ENCODE peak calls at places on chromosomes 2 and 18, in ten cellular contexts. F, I, Z, A, Q, H, R, J, E and N are unnamed samples.

GRCh38 chr18:76922107-76922506 is 99.8 kb downstream of the ZNF236 start:
- DNase-seq in Q (peak), I (no peak), H (peak), Z (peak), R (peak), J (peak), E (peak), A (peak), F (no peak), N (peak)

GRCh38 chr18:9741821-9742541 is 33.9 kb downstream of the RAB31 start:
- DNase-seq in A (peak), I (no peak), J (peak), E (no peak), F (no peak), Q (no peak), Z (no peak), H (no peak), R (peak), N (no peak)

GRCh38 chr2:231904161-231904611 is 22.0 kb downstream of the NPPC start:
- DNase-seq in Q (no peak), F (no peak), Z (no peak), I (no peak), A (no peak), H (no peak), R (no peak), E (no peak), J (no peak), N (no peak)

GRCh38 chr18:48545690-48546365 is 7.0 kb downstream of the CTIF start:
- DNase-seq in E (peak), Q (peak), H (peak), A (peak), J (peak), Z (no peak), I (peak), R (no peak), F (peak), N (peak)

GRCh38 chr2:109481196-109481555 is 132.6 kb downstream of the SEPTIN10 start:
- DNase-seq in R (no peak), I (no peak), J (no peak), Z (no peak), Q (peak), E (no peak), A (no peak), F (no peak), H (no peak), N (no peak)

GRCh38 chr2:45127321-45127720 is 118.1 kb upstream of the SIX2 start:
- DNase-seq in A (no peak), Z (no peak), H (no peak), I (no peak), Q (no peak), E (no peak), F (no peak), R (no peak), J (no peak), N (no peak)

GRCh38 chr2:174335605-174336402 is 1.1 kb downstream of the SP9 start:
- DNase-seq in E (peak), A (no peak), Q (no peak), R (no peak), I (peak), Z (no peak), F (no peak), J (peak), H (no peak), N (no peak)

GRCh38 chr2:239195318-239195871 is 205.4 kb downstream of the HDAC4 start:
- DNase-seq in F (no peak), A (no peak), H (no peak), I (peak), R (no peak), E (no peak), Q (peak), Z (no peak), J (no peak), N (no peak)

GRCh38 chr2:20214566-20215182 is 10.3 kb downstream of the SDC1 start:
- DNase-seq in J (no peak), I (no peak), R (no peak), Q (no peak), H (no peak), F (no peak), E (no peak), Z (no peak), A (no peak), N (no peak)

GRCh38 chr2:20217041-20217970 is 7.6 kb downstream of the SDC1 start:
- DNase-seq in E (no peak), R (no peak), J (no peak), H (no peak), Q (peak), A (no peak), Z (no peak), I (no peak), F (no peak), N (peak)

GRCh38 chr2:20216130-20217025 is 8.6 kb downstream of the SDC1 start:
- DNase-seq in F (no peak), H (no peak), Z (no peak), R (no peak), E (no peak), A (no peak), J (no peak), Q (no peak), I (no peak), N (no peak)

GRCh38 chr2:20213651-20214565 is 11.0 kb downstream of the SDC1 start:
- DNase-seq in R (peak), I (no peak), Z (no peak), A (no peak), F (no peak), J (no peak), Q (peak), H (no peak), E (no peak), N (peak)

DNA sequence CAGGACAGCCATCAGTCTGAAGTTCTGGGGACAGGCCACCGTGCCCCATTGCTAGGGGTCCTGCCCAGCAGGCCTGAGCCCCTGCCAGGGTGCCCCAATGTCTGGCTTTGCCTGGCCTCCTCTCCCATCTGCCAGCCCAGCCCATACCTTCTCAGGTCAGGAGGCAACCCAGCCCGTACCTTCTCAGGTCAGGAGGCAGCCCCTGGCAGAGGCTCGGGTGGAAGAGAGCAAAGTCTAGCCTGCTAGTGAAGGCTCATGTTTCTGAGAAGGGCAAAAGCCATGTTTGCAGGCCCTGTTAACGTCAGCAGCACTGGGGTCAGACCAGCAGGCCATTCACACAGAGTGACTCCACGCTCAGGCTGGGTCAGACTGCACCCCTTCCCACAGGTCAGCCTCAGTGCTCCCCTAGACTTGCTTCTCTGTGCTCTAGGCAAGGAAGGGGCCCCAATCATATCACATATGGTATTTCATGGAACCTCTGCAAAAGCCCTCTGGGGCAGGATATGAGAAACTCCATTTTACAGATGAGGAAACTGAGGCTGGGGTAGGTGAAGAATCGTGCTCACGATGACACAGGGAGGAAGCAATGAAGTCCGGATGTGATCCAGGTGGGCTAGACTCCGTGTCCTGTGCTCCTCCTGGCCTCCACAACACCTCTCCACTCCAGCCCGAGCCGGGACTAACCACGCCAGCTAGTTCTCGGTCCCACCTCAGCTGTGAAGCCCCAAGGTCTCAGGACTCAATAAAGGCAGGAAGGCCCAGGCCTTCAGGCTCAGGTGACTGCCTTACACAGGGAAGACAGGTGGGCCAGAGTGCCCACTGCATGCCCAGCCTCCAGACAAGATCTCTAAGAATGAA is 9.5 kb downstream of the SDC1 start:
- DNase-seq in H (no peak), R (peak), J (no peak), Q (peak), F (no peak), I (no peak), Z (no peak), A (no peak), E (no peak), N (no peak)
- TF ChIP-seq POLR2A in H (no peak), R (peak), J (no peak), Q (no peak), F (no peak), I (no peak), Z (no peak), A (no peak), E (no peak), N (no peak)

GRCh38 chr2:24117902-24118301 is 5.2 kb downstream of the PFN4 start:
- DNase-seq in E (no peak), Z (no peak), J (no peak), A (no peak), H (no peak), F (no peak), Q (no peak), R (no peak), I (no peak), N (no peak)

GRCh38 chr2:24124003-24124585 is 825 bp downstream of the FAM228B start:
- DNase-seq in A (no peak), I (no peak), F (no peak), J (peak), H (peak), R (no peak), Q (no peak), E (no peak), Z (no peak), N (no peak)

GRCh38 chr2:24122356-24123211 is 550 bp downstream of the PFN4 start:
- DNase-seq in R (no peak), J (peak), E (no peak), Z (no peak), I (no peak), A (no peak), F (no peak), Q (no peak), H (peak), N (no peak)

GRCh38 chr2:24121469-24121868 is 1.7 kb downstream of the PFN4 start:
- DNase-seq in Z (no peak), I (no peak), J (no peak), A (no peak), E (no peak), Q (no peak), F (no peak), H (no peak), R (no peak), N (no peak)

DNA sequence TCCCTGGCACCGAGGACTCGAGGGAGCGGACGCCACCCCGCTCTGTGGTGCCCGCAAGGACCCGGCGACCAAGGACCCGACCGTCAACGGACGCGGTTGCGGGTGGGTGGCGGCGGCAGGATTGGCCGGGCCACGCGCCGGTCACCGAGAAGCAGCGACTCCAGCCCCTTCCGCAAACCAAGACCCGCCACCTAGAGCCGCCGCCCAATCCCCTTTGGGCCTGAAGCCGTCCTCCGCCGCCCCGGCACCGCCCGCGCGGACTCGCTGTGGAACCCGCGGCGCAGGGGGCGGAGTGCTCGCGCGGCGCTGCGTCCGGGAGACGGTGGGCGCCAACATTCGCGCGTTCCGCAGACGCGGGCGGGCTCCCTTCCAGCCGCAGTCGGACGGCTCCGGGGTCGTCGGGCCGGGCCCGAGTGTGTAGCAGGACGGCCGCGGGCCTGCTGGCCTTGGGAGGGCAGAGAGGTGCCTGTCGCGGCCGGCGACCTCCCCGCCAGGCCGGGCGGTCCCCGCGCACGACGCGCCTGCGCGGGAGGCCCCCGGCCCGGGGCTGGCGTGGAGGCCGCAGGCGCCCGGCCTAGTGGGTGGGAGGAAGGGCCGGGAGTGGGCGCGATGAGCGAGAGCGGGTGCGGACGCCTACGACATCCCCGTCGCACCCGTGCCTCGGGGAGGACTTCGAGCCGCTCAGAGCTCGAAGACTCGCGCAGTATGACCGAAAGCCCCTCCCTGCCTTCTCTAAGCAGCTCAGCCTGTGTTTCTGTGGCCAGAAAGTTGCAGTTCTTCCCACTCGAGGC is at the start of the genes FAM228B and PFN4:
- DNase-seq in J (peak), I (peak), Z (peak), E (peak), H (peak), F (peak), R (peak), A (peak), Q (peak), N (peak)
- TF ChIP-seq POLR2A in J (peak), I (no peak), Z (peak), E (peak), H (peak), F (peak), R (peak), A (no peak), Q (no peak), N (peak)

GRCh38 chr18:12377556-12378553 is 828 bp upstream of the AFG3L2 start:
- DNase-seq in E (no peak), Q (no peak), R (no peak), F (no peak), Z (no peak), J (no peak), I (no peak), H (no peak), A (no peak), N (no peak)
- TF ChIP-seq POLR2A in E (peak), Q (no peak), R (peak), F (no peak), Z (no peak), J (peak), I (peak), H (peak), A (peak), N (peak)

GRCh38 chr2:241309684-241310117 is 5.8 kb downstream of the HDLBP start:
- DNase-seq in Q (no peak), R (no peak), I (no peak), E (no peak), A (no peak), Z (no peak), J (no peak), H (peak), F (no peak), N (no peak)
- TF ChIP-seq POLR2A in Q (no peak), R (no peak), I (no peak), E (no peak), A (no peak), Z (no peak), J (no peak), H (no peak), F (no peak), N (no peak)

DNA sequence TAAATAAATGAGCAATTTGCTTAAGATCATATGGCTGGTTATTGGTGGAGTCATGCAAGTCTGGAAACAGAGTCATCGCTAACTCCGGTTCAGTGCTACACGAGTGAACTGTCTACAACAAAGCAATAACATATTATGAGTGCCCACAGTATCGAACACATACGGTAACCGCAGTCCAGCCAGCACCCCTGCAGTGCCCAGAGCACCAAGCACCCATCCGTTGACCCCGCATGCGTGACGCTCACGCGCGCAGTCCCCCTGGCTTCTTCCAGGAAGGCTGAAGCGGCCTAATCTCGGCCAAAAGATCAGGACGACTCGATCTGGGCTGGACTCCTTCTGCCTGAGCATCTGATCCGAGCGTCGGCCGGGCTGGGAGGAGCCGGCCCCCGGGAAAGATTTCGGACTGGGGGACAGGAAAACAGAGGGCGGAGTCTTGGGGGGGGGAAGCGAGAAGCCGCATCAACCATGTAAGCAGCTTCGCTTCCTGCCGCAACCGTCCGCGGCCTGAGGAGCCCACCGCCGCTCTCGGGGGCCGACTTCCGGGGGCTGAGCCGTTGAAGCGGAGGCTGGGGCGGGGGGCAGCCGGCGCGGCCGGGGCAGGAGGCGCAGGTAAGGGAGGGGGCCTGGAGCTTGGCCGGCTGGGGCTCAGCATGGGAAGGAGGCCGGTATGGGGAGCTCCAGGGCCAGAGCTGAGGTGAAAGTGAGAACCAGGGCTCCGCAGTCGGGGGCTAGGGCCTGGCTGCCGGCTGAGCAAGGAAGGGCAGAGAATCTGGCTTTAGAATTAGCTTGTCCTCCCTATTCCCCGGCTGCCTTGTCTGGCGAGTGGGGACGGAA is at the start of gene PIKFYVE:
- DNase-seq in Z (peak), E (peak), R (peak), H (peak), A (peak), J (peak), Q (peak), I (peak), F (peak), N (peak)
- TF ChIP-seq POLR2A in Z (no peak), E (peak), R (peak), H (peak), A (peak), J (peak), Q (no peak), I (peak), F (peak), N (peak)

DNA sequence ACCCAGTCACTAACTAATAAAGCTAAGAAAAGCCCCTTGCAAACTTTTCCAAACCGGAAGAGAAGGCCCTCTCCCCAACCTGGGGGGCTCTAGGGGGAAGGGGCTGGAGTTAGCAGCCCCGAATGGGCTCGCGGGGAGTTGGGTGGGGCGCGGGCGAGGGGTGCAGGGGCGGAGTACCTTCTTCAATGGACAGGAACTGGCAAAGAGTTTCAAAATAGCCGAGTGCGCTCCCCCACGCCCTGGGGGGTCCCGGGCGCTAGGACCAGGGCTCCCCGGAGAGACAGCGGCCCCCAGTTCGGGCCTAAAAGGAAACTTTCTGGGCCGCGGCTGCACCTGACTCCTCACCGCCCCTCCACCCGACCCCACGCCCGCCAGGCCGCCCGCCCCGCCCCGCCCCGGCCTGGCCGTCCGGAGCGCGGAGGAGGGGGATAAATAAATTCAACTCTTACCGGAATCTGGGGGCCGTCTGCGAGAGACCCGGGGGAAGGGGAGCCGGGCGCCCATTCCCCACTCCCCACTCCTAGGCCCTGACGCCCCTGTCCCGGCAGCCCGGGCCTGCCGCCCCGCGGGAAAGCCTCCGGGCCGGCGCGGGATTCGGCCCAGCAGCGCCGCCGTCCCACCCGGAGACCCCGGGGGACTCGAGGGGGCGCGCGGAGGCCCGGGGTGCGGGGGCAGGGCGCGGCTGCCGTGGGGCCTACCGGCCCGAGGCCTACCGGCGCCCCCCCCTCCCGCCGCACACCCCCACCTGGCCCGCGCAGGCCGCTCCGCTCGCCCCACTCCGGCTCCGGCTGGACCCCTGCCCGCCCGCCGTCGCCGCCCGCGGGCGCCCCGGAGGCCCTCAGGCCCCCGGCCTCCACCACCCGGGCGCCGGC is 868 bp downstream of the INO80D start:
- DNase-seq in F (peak), J (peak), Z (no peak), E (peak), I (peak), R (no peak), A (peak), Q (peak), H (no peak), N (no peak)
- TF ChIP-seq POLR2A in F (no peak), J (no peak), Z (peak), E (peak), I (no peak), R (no peak), A (no peak), Q (no peak), H (no peak), N (no peak)

DNA sequence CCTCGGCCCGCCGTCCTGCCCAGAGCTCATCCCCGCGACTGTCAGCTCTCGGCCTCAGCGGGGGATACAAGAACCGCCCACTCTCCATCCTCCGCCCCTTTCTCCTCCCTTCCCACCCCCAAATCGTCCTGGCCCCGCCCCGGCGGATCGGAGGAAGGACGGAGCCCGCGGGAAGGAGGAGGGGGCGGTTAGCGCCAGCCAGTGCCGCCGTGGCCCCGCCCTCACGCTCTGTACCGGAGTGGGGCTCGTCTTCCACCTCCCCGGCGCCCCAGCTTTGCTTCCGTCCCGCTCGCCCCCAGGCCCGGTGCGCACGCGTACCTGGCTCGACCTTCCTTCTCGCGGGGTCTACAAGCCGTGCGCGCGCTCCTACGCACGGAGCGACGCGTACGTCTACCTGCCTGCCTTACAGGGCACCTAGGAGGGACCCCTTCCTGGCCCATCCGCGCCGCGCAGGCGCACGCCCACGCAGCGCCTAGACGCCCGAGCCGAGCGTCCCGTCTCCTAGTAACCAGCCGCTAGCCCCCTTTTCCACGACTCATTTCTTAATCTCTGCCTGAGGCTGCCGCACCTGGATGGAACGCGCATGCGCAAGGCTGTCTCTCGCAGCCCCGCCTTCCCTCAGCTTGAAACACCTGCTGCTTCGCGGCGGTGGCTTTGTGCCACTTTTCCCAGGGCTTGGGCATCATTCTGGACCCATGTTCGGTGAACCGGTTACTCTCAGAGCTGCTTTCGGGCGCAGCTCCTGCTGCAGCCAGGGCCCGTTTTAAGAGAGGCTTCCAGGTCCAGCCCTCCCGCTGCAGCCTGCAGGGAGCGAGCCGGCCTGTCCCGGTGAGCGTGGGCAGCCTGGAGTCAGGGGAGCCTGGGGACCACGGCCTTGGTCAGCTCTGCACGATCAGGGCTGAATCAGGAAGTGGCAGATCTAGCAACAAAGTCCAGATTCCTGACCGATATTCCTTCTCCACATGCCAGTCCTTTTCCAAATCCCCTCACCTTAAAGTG is at the start of gene C2orf15:
- DNase-seq in A (peak), R (peak), H (peak), I (peak), E (peak), J (peak), Z (peak), F (peak), Q (peak), N (peak)
- TF ChIP-seq POLR2A in A (no peak), R (peak), H (no peak), I (peak), E (peak), J (no peak), Z (peak), F (no peak), Q (no peak), N (peak)